ENCODE peak calls at places on chromosome 6, in six cellular contexts. One of them, this sample, is unnamed.

GRCh38 chr6:42428326-42429041 is 23.2 kb downstream of the TRERF1 start:
- DNase-seq in esophagus muscularis mucosa: no peak
- DNase-seq in transverse colon: no peak
- DNase-seq in stomach: no peak
- DNase-seq in AG04450: no peak
- DNase-seq in CD8-positive, alpha-beta memory T cell: peak; percentile 60
- DNase-seq in this sample: no peak

GRCh38 chr6:35562060-35562459 is 49.4 kb upstream of the TULP1 start:
- DNase-seq in esophagus muscularis mucosa: no peak
- DNase-seq in transverse colon: no peak
- DNase-seq in stomach: no peak
- DNase-seq in AG04450: no peak
- DNase-seq in CD8-positive, alpha-beta memory T cell: no peak
- DNase-seq in this sample: no peak

GRCh38 chr6:38404355-38404754 is 235.4 kb downstream of the BTBD9 start:
- DNase-seq in esophagus muscularis mucosa: no peak
- DNase-seq in transverse colon: no peak
- DNase-seq in stomach: no peak
- DNase-seq in AG04450: no peak
- DNase-seq in CD8-positive, alpha-beta memory T cell: no peak
- DNase-seq in this sample: no peak

GRCh38 chr6:136092897-136093296 is 157.2 kb downstream of the MTFR2 start:
- DNase-seq in esophagus muscularis mucosa: no peak
- DNase-seq in transverse colon: no peak
- DNase-seq in stomach: no peak
- DNase-seq in AG04450: no peak
- DNase-seq in CD8-positive, alpha-beta memory T cell: no peak
- DNase-seq in this sample: no peak

GRCh38 chr6:28816909-28817807 is 106.6 kb downstream of the TRIM27 start:
- DNase-seq in esophagus muscularis mucosa: no peak
- DNase-seq in transverse colon: no peak
- DNase-seq in stomach: no peak
- DNase-seq in AG04450: peak; percentile 38
- DNase-seq in CD8-positive, alpha-beta memory T cell: no peak
- DNase-seq in this sample: no peak

GRCh38 chr6:41167173-41167963 is 4.5 kb upstream of the TREM2 start:
- DNase-seq in esophagus muscularis mucosa: peak; percentile 86
- DNase-seq in transverse colon: no peak
- DNase-seq in stomach: no peak
- DNase-seq in AG04450: no peak
- DNase-seq in CD8-positive, alpha-beta memory T cell: no peak
- DNase-seq in this sample: no peak

GRCh38 chr6:168034537-168034936 is 37.1 kb downstream of the KIF25 start:
- DNase-seq in esophagus muscularis mucosa: no peak
- DNase-seq in transverse colon: no peak
- DNase-seq in stomach: no peak
- DNase-seq in AG04450: no peak
- DNase-seq in CD8-positive, alpha-beta memory T cell: no peak
- DNase-seq in this sample: no peak

GRCh38 chr6:140208286-140208685 is 833.8 kb upstream of the CITED2 start:
- DNase-seq in esophagus muscularis mucosa: no peak
- DNase-seq in transverse colon: no peak
- DNase-seq in stomach: no peak
- DNase-seq in AG04450: no peak
- DNase-seq in CD8-positive, alpha-beta memory T cell: no peak
- DNase-seq in this sample: no peak

GRCh38 chr6:34148864-34149810 is 3.2 kb upstream of the GRM4 start:
- DNase-seq in esophagus muscularis mucosa: no peak
- DNase-seq in transverse colon: no peak
- DNase-seq in stomach: no peak
- DNase-seq in AG04450: no peak
- DNase-seq in CD8-positive, alpha-beta memory T cell: no peak
- DNase-seq in this sample: no peak

GRCh38 chr6:157726892-157727628 is 96.0 kb upstream of the SNX9 start:
- DNase-seq in esophagus muscularis mucosa: no peak
- DNase-seq in transverse colon: no peak
- DNase-seq in stomach: no peak
- DNase-seq in AG04450: no peak
- DNase-seq in CD8-positive, alpha-beta memory T cell: no peak
- DNase-seq in this sample: no peak

GRCh38 chr6:36793296-36793912 is 45.8 kb downstream of the CPNE5 start:
- DNase-seq in esophagus muscularis mucosa: no peak
- DNase-seq in transverse colon: no peak
- DNase-seq in stomach: no peak
- DNase-seq in AG04450: no peak
- DNase-seq in CD8-positive, alpha-beta memory T cell: no peak
- DNase-seq in this sample: no peak

GRCh38 chr6:33192671-33193602 is 670 bp upstream of the COL11A2 start:
- DNase-seq in esophagus muscularis mucosa: no peak
- DNase-seq in transverse colon: peak; percentile 32
- DNase-seq in stomach: no peak
- DNase-seq in AG04450: no peak
- DNase-seq in CD8-positive, alpha-beta memory T cell: no peak
- DNase-seq in this sample: peak; percentile 47

GRCh38 chr6:10305740-10306423 is 109.0 kb downstream of the TFAP2A start:
- DNase-seq in esophagus muscularis mucosa: no peak
- DNase-seq in transverse colon: no peak
- DNase-seq in stomach: no peak
- DNase-seq in AG04450: no peak
- DNase-seq in CD8-positive, alpha-beta memory T cell: no peak
- DNase-seq in this sample: no peak

GRCh38 chr6:7087066-7087465 is 20.7 kb upstream of the RREB1 start:
- DNase-seq in esophagus muscularis mucosa: no peak
- DNase-seq in transverse colon: no peak
- DNase-seq in stomach: no peak
- DNase-seq in AG04450: no peak
- DNase-seq in CD8-positive, alpha-beta memory T cell: no peak
- DNase-seq in this sample: no peak

GRCh38 chr6:7087491-7087979 is 20.2 kb upstream of the RREB1 start:
- DNase-seq in esophagus muscularis mucosa: no peak
- DNase-seq in transverse colon: peak; percentile 73
- DNase-seq in stomach: no peak
- DNase-seq in AG04450: no peak
- DNase-seq in CD8-positive, alpha-beta memory T cell: no peak
- DNase-seq in this sample: peak; percentile 35

GRCh38 chr6:7085911-7086310 is 21.9 kb upstream of the RREB1 start:
- DNase-seq in esophagus muscularis mucosa: no peak
- DNase-seq in transverse colon: peak; percentile 26
- DNase-seq in stomach: peak; percentile 63
- DNase-seq in AG04450: no peak
- DNase-seq in CD8-positive, alpha-beta memory T cell: no peak
- DNase-seq in this sample: peak; percentile 14

GRCh38 chr6:7088076-7088742 is 19.6 kb upstream of the RREB1 start:
- DNase-seq in esophagus muscularis mucosa: no peak
- DNase-seq in transverse colon: no peak
- DNase-seq in stomach: no peak
- DNase-seq in AG04450: no peak
- DNase-seq in CD8-positive, alpha-beta memory T cell: no peak
- DNase-seq in this sample: no peak

DNA sequence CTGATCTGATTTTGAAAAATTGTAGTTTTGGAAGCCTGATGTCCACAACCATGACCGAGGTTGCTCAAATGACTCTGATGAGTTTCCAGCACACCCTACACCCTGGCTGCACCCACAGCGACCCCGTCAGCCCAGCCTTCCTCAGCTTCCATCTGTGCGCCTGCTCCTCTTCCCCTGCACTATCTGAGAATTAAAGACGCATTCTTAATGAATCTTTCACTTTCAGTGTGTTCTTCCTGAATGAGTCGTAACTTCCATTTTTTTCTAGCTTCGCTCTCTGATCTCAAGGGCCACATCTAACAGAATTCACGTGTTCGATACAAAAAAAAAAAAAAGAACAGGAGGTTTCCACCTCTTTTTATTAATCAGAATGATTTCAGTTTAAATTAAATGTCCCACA is 21.3 kb upstream of the RREB1 start:
- DNase-seq in esophagus muscularis mucosa: no peak
- DNase-seq in transverse colon: peak; percentile 50
- DNase-seq in stomach: peak; percentile 37
- DNase-seq in AG04450: no peak
- DNase-seq in CD8-positive, alpha-beta memory T cell: peak; percentile 36
- DNase-seq in this sample: peak; percentile 34
- H3K4me3 ChIP-seq in esophagus muscularis mucosa: peak overlapping the region; percentile 51
- H3K4me3 ChIP-seq in transverse colon: peak overlapping the region; percentile 9
- H3K4me3 ChIP-seq in stomach: peak overlapping the region; percentile 41
- H3K4me3 ChIP-seq in AG04450: no peak overlapping the region
- H3K4me3 ChIP-seq in CD8-positive, alpha-beta memory T cell: peak overlapping the region; percentile 21
- H3K4me3 ChIP-seq in this sample: peak overlapping the region; percentile 34

DNA sequence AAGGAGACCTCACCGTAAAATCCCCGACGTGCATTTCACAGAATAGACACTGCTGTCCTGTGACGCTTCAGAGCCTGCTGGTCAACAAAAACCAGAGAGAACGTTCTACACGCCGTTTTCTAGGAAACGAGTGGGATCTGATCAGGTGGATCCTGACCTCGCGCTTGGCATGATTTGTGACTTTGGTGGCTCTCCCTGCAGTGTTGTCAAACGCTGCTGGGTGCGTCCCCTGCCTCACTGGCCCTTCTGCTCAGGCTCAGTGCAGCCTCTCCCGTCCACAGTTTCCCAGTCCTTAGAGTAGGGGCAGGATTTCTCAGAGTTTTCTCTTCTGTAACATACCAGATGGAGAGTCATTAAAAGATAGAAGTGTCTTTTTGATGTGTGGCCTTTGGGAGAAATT is 27.6 kb upstream of the IRF4 start:
- DNase-seq in esophagus muscularis mucosa: no peak
- DNase-seq in transverse colon: no peak
- DNase-seq in stomach: no peak
- DNase-seq in AG04450: no peak
- DNase-seq in CD8-positive, alpha-beta memory T cell: no peak
- DNase-seq in this sample: no peak
- H3K9me3 ChIP-seq in esophagus muscularis mucosa: no peaks in the 10 kb centered on the region
- H3K9me3 ChIP-seq in transverse colon: no peaks in the 10 kb centered on the region
- H3K9me3 ChIP-seq in stomach: peaks cover 32% of the 10 kb centered on the region
- H3K9me3 ChIP-seq in AG04450: peaks cover 63% of the 10 kb centered on the region
- H3K9me3 ChIP-seq in CD8-positive, alpha-beta memory T cell: no peaks in the 10 kb centered on the region
- H3K9me3 ChIP-seq in this sample: no peaks in the 10 kb centered on the region

GRCh38 chr6:44260011-44260410 is 2.7 kb upstream of the SLC35B2 start:
- DNase-seq in esophagus muscularis mucosa: no peak
- DNase-seq in transverse colon: no peak
- DNase-seq in stomach: no peak
- DNase-seq in AG04450: no peak
- DNase-seq in CD8-positive, alpha-beta memory T cell: no peak
- DNase-seq in this sample: no peak

GRCh38 chr6:44257007-44257752 is at the start of gene SLC35B2:
- DNase-seq in esophagus muscularis mucosa: no peak
- DNase-seq in transverse colon: peak; percentile 70
- DNase-seq in stomach: peak; percentile 68
- DNase-seq in AG04450: no peak
- DNase-seq in CD8-positive, alpha-beta memory T cell: peak; percentile 72
- DNase-seq in this sample: peak; percentile 61

GRCh38 chr6:44258921-44259320 is 1.6 kb upstream of the SLC35B2 start:
- DNase-seq in esophagus muscularis mucosa: no peak
- DNase-seq in transverse colon: no peak
- DNase-seq in stomach: no peak
- DNase-seq in AG04450: no peak
- DNase-seq in CD8-positive, alpha-beta memory T cell: no peak
- DNase-seq in this sample: no peak

GRCh38 chr6:44257753-44258324 is 511 bp upstream of the SLC35B2 start:
- DNase-seq in esophagus muscularis mucosa: no peak
- DNase-seq in transverse colon: no peak
- DNase-seq in stomach: no peak
- DNase-seq in AG04450: no peak
- DNase-seq in CD8-positive, alpha-beta memory T cell: no peak
- DNase-seq in this sample: no peak

DNA sequence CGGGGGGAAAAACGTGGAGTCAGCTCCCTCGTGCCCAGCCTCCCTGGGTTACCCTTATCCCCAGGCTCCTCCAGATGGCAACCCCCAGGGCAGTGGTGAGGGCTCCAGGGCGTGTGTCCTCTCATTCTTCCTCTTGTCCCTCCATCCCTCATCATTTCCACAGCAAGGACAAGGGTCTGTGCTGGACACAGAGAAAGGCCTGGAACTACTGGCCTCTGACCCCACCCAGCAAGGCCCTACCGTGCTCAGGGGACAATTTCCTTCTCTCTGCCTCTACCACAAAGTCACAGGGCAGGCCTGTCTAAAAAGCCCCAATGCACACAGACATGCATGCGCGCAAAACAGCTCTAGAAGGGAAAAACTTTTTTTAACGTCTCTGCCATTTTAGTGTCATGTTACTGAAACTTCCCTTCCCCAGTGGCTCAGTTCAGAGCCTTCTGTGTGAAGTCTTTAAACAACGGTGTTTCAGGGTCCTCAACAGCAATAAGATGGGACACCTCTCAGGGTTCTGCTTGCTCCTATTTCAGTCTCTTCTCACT is 1.1 kb upstream of the SLC35B2 start:
- DNase-seq in esophagus muscularis mucosa: no peak
- DNase-seq in transverse colon: no peak
- DNase-seq in stomach: no peak
- DNase-seq in AG04450: no peak
- DNase-seq in CD8-positive, alpha-beta memory T cell: no peak
- DNase-seq in this sample: no peak
- H3K4me3 ChIP-seq in esophagus muscularis mucosa: no peak overlapping the region
- H3K4me3 ChIP-seq in transverse colon: no peak overlapping the region
- H3K4me3 ChIP-seq in stomach: no peak overlapping the region
- H3K4me3 ChIP-seq in AG04450: no peak overlapping the region
- H3K4me3 ChIP-seq in CD8-positive, alpha-beta memory T cell: no peak overlapping the region
- H3K4me3 ChIP-seq in this sample: no peak overlapping the region

DNA sequence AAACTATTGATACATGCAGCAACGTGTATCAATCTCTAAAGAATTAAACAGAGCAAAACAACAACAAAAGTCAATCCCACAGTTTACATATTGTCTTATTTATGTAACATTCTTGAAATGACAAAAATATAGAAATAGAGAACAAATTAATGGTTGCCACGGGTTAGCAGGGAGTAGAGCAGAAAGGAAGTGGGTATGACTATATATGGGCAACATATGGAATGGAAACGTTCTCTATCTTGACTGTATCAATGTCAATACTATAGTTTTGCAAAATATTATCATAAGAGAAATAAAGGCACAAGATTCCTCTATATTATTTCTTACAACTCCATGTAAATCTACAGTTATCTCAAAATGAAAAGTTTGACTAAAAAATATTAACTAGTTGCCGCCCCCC is 12.8 kb downstream of the AK9 start:
- DNase-seq in esophagus muscularis mucosa: no peak
- DNase-seq in transverse colon: no peak
- DNase-seq in stomach: no peak
- DNase-seq in AG04450: no peak
- DNase-seq in CD8-positive, alpha-beta memory T cell: no peak
- DNase-seq in this sample: no peak
- H3K9me3 ChIP-seq in esophagus muscularis mucosa: no peaks in the 10 kb centered on the region
- H3K9me3 ChIP-seq in transverse colon: no peaks in the 10 kb centered on the region
- H3K9me3 ChIP-seq in stomach: no peaks in the 10 kb centered on the region
- H3K9me3 ChIP-seq in AG04450: no peaks in the 10 kb centered on the region
- H3K9me3 ChIP-seq in CD8-positive, alpha-beta memory T cell: no peaks in the 10 kb centered on the region
- H3K9me3 ChIP-seq in this sample: no peaks in the 10 kb centered on the region

GRCh38 chr6:104460759-104461530 is 398.8 kb downstream of the HACE1 start:
- DNase-seq in esophagus muscularis mucosa: no peak
- DNase-seq in transverse colon: no peak
- DNase-seq in stomach: no peak
- DNase-seq in AG04450: no peak
- DNase-seq in CD8-positive, alpha-beta memory T cell: no peak
- DNase-seq in this sample: no peak

GRCh38 chr6:104459543-104459942 is 400.2 kb downstream of the HACE1 start:
- DNase-seq in esophagus muscularis mucosa: no peak
- DNase-seq in transverse colon: no peak
- DNase-seq in stomach: no peak
- DNase-seq in AG04450: no peak
- DNase-seq in CD8-positive, alpha-beta memory T cell: no peak
- DNase-seq in this sample: no peak

GRCh38 chr6:104462811-104463599 is 396.7 kb downstream of the HACE1 start:
- DNase-seq in esophagus muscularis mucosa: no peak
- DNase-seq in transverse colon: no peak
- DNase-seq in stomach: no peak
- DNase-seq in AG04450: no peak
- DNase-seq in CD8-positive, alpha-beta memory T cell: no peak
- DNase-seq in this sample: no peak
- H3K4me3 ChIP-seq in esophagus muscularis mucosa: no peak overlapping the region
- H3K4me3 ChIP-seq in transverse colon: no peak overlapping the region
- H3K4me3 ChIP-seq in stomach: no peak overlapping the region
- H3K4me3 ChIP-seq in AG04450: no peak overlapping the region
- H3K4me3 ChIP-seq in CD8-positive, alpha-beta memory T cell: no peak overlapping the region
- H3K4me3 ChIP-seq in this sample: no peak overlapping the region

This sample was measured in CD8-positive, alpha-beta T cell.